ENCODE peak calls at places on chromosome 20, in six cellular contexts. U is heart left ventricle, Z is endothelial cell of umbilical vein, F is HCT116, H is breast epithelium, C is IMR-90. J is an unnamed sample. For H3K4me1, the result is how much of the 10 kb centered on the place peaks cover.

GRCh38 chr20:431012-431904 is 23.2 kb downstream of the RBCK1 start:
- DNase-seq in H (peak), U (peak), Z (peak), F (peak), C (peak), J (peak)

GRCh38 chr20:2141592-2142575 is 40.3 kb downstream of the STK35 start:
- DNase-seq in C (no peak), U (no peak), Z (no peak), H (no peak), F (no peak), J (no peak)

GRCh38 chr20:35698298-35699126 is 640 bp downstream of the NFS1 start:
- DNase-seq in H (no peak), C (no peak), Z (peak), U (no peak), F (no peak), J (peak)

GRCh38 chr20:13231031-13231752 is 10.1 kb downstream of the ISM1 start:
- DNase-seq in U (no peak), F (no peak), H (no peak), Z (no peak), C (peak), J (no peak)

GRCh38 chr20:60785817-60786216 is 466.2 kb upstream of the CDH4 start:
- DNase-seq in F (no peak), C (no peak), Z (no peak), H (no peak), U (no peak), J (no peak)

GRCh38 chr20:22506827-22507226 is 77.5 kb downstream of the FOXA2 start:
- DNase-seq in U (no peak), C (no peak), Z (no peak), H (no peak), F (no peak), J (no peak)

GRCh38 chr20:34579191-34579661 is 20.7 kb downstream of the MAP1LC3A start:
- DNase-seq in F (peak), H (no peak), U (peak), C (peak), Z (peak), J (no peak)

GRCh38 chr20:53693265-53693871 is 99.7 kb upstream of the ZNF217 start:
- DNase-seq in U (no peak), H (no peak), F (no peak), Z (no peak), C (no peak), J (no peak)

GRCh38 chr20:33945391-33946079 is 48.2 kb upstream of the RALY start:
- DNase-seq in C (peak), H (no peak), F (no peak), U (no peak), Z (no peak), J (no peak)

GRCh38 chr20:6169251-6169650 is 46.4 kb upstream of the FERMT1 start:
- DNase-seq in F (no peak), Z (no peak), H (no peak), U (no peak), C (peak), J (no peak)

GRCh38 chr20:57573893-57574292 is 13.0 kb downstream of the PCK1 start:
- DNase-seq in Z (no peak), C (no peak), H (no peak), U (no peak), F (no peak), J (no peak)

GRCh38 chr20:8443464-8444072 is 311.5 kb downstream of the PLCB1 start:
- DNase-seq in H (no peak), U (no peak), F (no peak), C (no peak), Z (no peak), J (no peak)

GRCh38 chr20:38471987-38472512 is 593 bp upstream of the RALGAPB start:
- DNase-seq in Z (no peak), H (no peak), C (no peak), F (no peak), U (no peak), J (no peak)

GRCh38 chr20:23223908-23224307 is 126.7 kb upstream of the NXT1 start:
- DNase-seq in Z (no peak), C (no peak), U (no peak), H (no peak), F (no peak), J (no peak)

GRCh38 chr20:55132523-55132922 is 657.1 kb downstream of the DOK5 start:
- DNase-seq in Z (no peak), F (no peak), H (no peak), C (no peak), U (no peak), J (no peak)

GRCh38 chr20:32574296-32575226 is 10.6 kb downstream of the NOL4L start:
- DNase-seq in U (peak), Z (peak), F (no peak), C (peak), H (no peak), J (peak)

GRCh38 chr20:48142258-48142657 is 357.0 kb upstream of the SULF2 start:
- DNase-seq in Z (no peak), F (no peak), U (no peak), H (no peak), C (no peak), J (no peak)

GRCh38 chr20:8131598-8132014 is 460 bp upstream of the PLCB1 start:
- DNase-seq in F (no peak), H (no peak), C (peak), Z (no peak), U (no peak), J (no peak)

GRCh38 chr20:48823960-48824497 is 3.8 kb downstream of the PREX1 start:
- DNase-seq in F (no peak), C (peak), U (no peak), Z (peak), H (no peak), J (no peak)

GRCh38 chr20:43349841-43350240 is 107.9 kb upstream of the SRSF6 start:
- DNase-seq in U (no peak), C (no peak), Z (no peak), F (no peak), H (no peak), J (no peak)

GRCh38 chr20:37315293-37316110 is 26.0 kb downstream of the MANBAL start:
- DNase-seq in C (peak), U (peak), H (no peak), Z (no peak), F (no peak), J (no peak)
- TF ChIP-seq POLR2A in C (peak), U (no peak), H (no peak), Z (no peak), F (no peak), J (no peak)

DNA sequence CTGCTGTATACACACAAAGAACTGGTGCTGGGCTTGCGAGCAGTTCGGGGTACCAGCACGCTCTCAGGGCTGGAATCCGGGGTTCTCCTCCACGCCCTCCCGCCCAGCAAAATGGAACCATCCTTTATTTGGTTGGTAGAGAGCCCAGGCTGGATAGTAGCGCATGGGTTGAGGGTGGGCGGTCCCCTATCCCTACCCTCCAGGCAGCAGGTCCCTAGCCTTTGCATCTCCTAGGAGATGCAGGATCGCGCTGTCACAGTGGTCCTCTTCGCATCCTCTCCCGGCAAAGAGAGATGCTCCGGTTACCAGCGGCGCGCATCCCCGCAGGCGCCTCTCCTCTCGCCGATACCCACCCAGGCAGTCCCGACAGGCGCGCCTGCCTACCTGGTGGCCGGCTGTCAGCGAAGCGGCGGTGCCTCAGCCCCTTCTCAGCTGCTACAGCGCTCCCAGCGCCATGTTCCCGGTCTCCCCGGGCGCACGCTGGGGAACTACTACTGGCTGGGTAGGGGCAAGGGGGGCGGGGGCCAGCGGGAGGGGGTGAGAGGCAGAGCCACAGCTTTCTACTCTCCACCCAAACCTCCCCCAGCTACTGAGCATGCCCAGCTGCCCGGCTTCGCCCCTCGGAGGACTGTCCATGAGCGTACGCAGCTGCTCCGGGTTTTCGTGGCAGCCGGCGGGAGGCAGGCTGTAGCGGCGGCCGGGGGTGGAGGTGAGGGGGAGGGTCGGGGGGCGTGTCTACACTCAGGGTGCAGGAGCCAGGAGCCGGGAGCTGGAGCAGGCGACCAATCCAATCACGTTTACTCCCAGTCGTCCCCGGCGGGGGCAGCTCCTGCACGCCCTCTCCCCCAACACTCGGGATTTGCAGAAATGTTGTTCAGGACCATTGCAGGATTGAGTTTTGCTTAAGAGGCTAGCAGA is at the start of gene PAK5:
- DNase-seq in C (peak), H (peak), Z (peak), F (peak), U (no peak), J (peak)
- H3K4me3 ChIP-seq in C (peak), H (peak), Z (peak), F (no peak), U (peak), J (peak)

GRCh38 chr20:62358171-62358719 is 8.9 kb downstream of the LAMA5 start:
- DNase-seq in Z (peak), H (no peak), C (no peak), F (no peak), U (peak), J (peak)

GRCh38 chr20:62355527-62356142 is 11.5 kb downstream of the LAMA5 start:
- DNase-seq in H (no peak), F (no peak), C (no peak), U (peak), Z (peak), J (no peak)

GRCh38 chr20:62357681-62358080 is 9.4 kb downstream of the LAMA5 start:
- DNase-seq in C (no peak), H (no peak), U (peak), Z (no peak), F (no peak), J (peak)

GRCh38 chr20:62356143-62356947 is 10.8 kb downstream of the LAMA5 start:
- DNase-seq in U (peak), C (no peak), Z (peak), H (no peak), F (no peak), J (no peak)

GRCh38 chr20:62356948-62357667 is 10.0 kb downstream of the LAMA5 start:
- DNase-seq in C (peak), U (peak), Z (peak), H (no peak), F (no peak), J (peak)
- H3K4me1 ChIP-seq in C (under half), U (half or more), Z (half or more), H (half or more), F (half or more), J (half or more)

GRCh38 chr20:45467172-45467571 is 2.4 kb upstream of the WFDC2 start:
- DNase-seq in F (no peak), U (no peak), H (no peak), Z (no peak), C (no peak), J (no peak)

GRCh38 chr20:45467861-45468260 is 1.7 kb upstream of the WFDC2 start:
- DNase-seq in U (no peak), Z (no peak), H (no peak), F (no peak), C (no peak), J (peak)

GRCh38 chr20:45470939-45471338 is 1.4 kb downstream of the WFDC2 start:
- DNase-seq in H (no peak), F (no peak), Z (no peak), C (no peak), U (no peak), J (no peak)

GRCh38 chr20:45469336-45470261 is at the start of gene WFDC2:
- DNase-seq in H (peak), Z (no peak), C (no peak), F (no peak), U (no peak), J (peak)

GRCh38 chr20:45470262-45470931 is 844 bp downstream of the WFDC2 start:
- DNase-seq in F (no peak), U (peak), Z (no peak), C (no peak), H (peak), J (peak)
- TF ChIP-seq POLR2A in F (no peak), U (no peak), Z (no peak), C (no peak), H (peak), J (peak)

GRCh38 chr20:50746138-50746940 is 15.0 kb downstream of the PARD6B start:
- DNase-seq in H (peak), Z (no peak), F (no peak), C (no peak), U (no peak), J (no peak)

GRCh38 chr20:50745634-50746137 is 14.3 kb downstream of the PARD6B start:
- DNase-seq in C (no peak), Z (no peak), F (no peak), U (no peak), H (no peak), J (no peak)

GRCh38 chr20:50747275-50747674 is 15.9 kb downstream of the PARD6B start:
- DNase-seq in H (no peak), C (no peak), U (no peak), Z (no peak), F (no peak), J (no peak)

GRCh38 chr20:50743087-50743486 is 11.7 kb downstream of the PARD6B start:
- DNase-seq in H (peak), C (no peak), U (no peak), Z (no peak), F (no peak), J (no peak)

GRCh38 chr20:50744143-50744792 is 12.9 kb downstream of the PARD6B start:
- DNase-seq in F (peak), U (peak), H (peak), Z (peak), C (peak), J (no peak)
- H3K4me3 ChIP-seq in F (peak), U (no peak), H (no peak), Z (no peak), C (no peak), J (no peak)

GRCh38 chr20:50557549-50558134 is 47.5 kb downstream of the PTPN1 start:
- DNase-seq in C (no peak), H (no peak), F (no peak), Z (no peak), U (no peak), J (no peak)

GRCh38 chr20:50560867-50561266 is 50.7 kb downstream of the PTPN1 start:
- DNase-seq in C (no peak), Z (no peak), U (no peak), F (no peak), H (no peak), J (no peak)

GRCh38 chr20:50559856-50560623 is 49.9 kb downstream of the PTPN1 start:
- DNase-seq in H (no peak), U (no peak), C (no peak), F (no peak), Z (no peak), J (no peak)

GRCh38 chr20:50558483-50558925 is 48.3 kb downstream of the PTPN1 start:
- DNase-seq in C (peak), H (no peak), U (no peak), Z (peak), F (peak), J (no peak)

DNA sequence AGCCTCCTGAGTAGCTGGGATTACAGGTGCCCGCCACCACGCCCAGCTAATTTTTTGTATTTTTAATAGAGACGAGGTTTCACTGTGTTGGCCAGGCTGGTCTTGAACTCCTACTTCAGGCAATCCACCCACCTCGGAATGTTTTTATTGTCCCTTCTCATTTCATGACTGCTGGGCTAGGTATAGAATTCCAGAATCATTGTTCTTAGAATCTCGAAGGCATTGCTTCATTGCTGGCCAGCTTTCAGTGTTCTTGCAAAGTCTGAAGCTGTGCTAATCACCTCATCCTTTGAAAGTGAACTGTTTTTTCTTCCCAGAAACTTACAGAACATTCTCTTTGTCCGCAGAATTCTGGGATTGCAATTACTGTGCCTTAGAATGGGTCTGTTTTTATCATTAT is 49.0 kb downstream of the PTPN1 start:
- DNase-seq in H (no peak), Z (no peak), U (no peak), C (no peak), F (no peak), J (no peak)
- H3K4me1 ChIP-seq in H (under half), Z (under half), U (under half), C (under half), F (half or more), J (under half)

DNA sequence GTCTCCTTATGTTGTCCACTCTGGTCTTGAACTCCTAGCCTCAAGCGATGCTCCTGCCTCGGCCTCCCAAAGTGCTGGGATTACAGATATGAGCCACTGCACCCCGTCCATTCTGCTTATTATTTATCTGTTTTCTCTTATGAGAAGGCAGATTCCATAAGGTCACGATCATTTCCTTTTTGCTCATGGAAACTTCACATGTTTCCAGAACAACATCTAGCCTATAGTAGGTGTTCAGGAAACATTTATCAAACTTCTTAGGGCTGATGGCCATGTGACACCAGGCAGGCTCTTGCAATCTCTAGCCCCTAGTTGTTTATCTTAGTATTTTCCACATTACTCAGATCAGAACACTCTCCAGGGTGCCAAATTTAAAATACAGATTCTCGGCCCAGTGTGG is 61.2 kb downstream of the ZFP64 start:
- DNase-seq in Z (peak), F (no peak), U (no peak), H (no peak), C (peak), J (no peak)
- TF ChIP-seq POLR2A in Z (no peak), F (no peak), U (no peak), H (no peak), C (no peak), J (no peak)

GRCh38 chr20:58896820-58897219 is 44.3 kb downstream of the GNAS start:
- DNase-seq in F (no peak), U (no peak), Z (no peak), H (no peak), C (no peak), J (no peak)

GRCh38 chr20:58893355-58894151 is 41.0 kb downstream of the GNAS start:
- DNase-seq in H (no peak), U (no peak), Z (no peak), F (no peak), C (peak), J (no peak)

GRCh38 chr20:58894652-58895051 is 42.1 kb downstream of the GNAS start:
- DNase-seq in Z (no peak), C (no peak), F (no peak), U (no peak), H (no peak), J (no peak)

GRCh38 chr20:58895796-58896180 is 43.3 kb downstream of the GNAS start:
- DNase-seq in C (no peak), F (no peak), Z (no peak), H (no peak), U (no peak), J (peak)

GRCh38 chr20:58895099-58895795 is 42.7 kb downstream of the GNAS start:
- DNase-seq in Z (no peak), F (no peak), H (no peak), C (no peak), U (no peak), J (no peak)
- H3K4me3 ChIP-seq in Z (no peak), F (no peak), H (peak), C (no peak), U (peak), J (no peak)

J was measured in upper lobe of left lung.